ENCODE peak calls at places on chromosomes 13 and 19, in ten cellular contexts. One of them, this sample, is unnamed.

GRCh38 chr13:39317284-39317683 is 279.0 kb downstream of the NHLRC3 start:
- DNase-seq in activated CD8-positive, alpha-beta T cell treated with anti-CD3 and anti-CD28 coated beads for 36 hours: no peak
- DNase-seq in esophagus squamous epithelium: no peak
- DNase-seq in lung: no peak
- DNase-seq in IMR-90: peak; percentile 62
- DNase-seq in ovary: no peak
- DNase-seq in mesothelial cell of epicardium: no peak
- DNase-seq in AG10803: peak; percentile 31
- DNase-seq in AG09319: no peak
- DNase-seq in astrocyte of the spinal cord: peak; percentile 59
- DNase-seq in this sample: peak; percentile 71

GRCh38 chr13:80924596-80924995 is 583.7 kb upstream of the SPRY2 start:
- DNase-seq in activated CD8-positive, alpha-beta T cell treated with anti-CD3 and anti-CD28 coated beads for 36 hours: no peak
- DNase-seq in esophagus squamous epithelium: no peak
- DNase-seq in lung: no peak
- DNase-seq in IMR-90: no peak
- DNase-seq in ovary: no peak
- DNase-seq in mesothelial cell of epicardium: no peak
- DNase-seq in AG10803: no peak
- DNase-seq in AG09319: no peak
- DNase-seq in astrocyte of the spinal cord: peak; percentile 20
- DNase-seq in this sample: peak; percentile 75

GRCh38 chr13:20191902-20192469 is 752 bp downstream of the GJB2 start:
- DNase-seq in activated CD8-positive, alpha-beta T cell treated with anti-CD3 and anti-CD28 coated beads for 36 hours: peak; percentile 38
- DNase-seq in esophagus squamous epithelium: no peak
- DNase-seq in lung: no peak
- DNase-seq in IMR-90: no peak
- DNase-seq in ovary: no peak
- DNase-seq in mesothelial cell of epicardium: no peak
- DNase-seq in AG10803: no peak
- DNase-seq in AG09319: no peak
- DNase-seq in astrocyte of the spinal cord: peak; percentile 11
- DNase-seq in this sample: peak; percentile 10

GRCh38 chr13:35789335-35790166 is 313.1 kb upstream of the MAB21L1 start:
- DNase-seq in activated CD8-positive, alpha-beta T cell treated with anti-CD3 and anti-CD28 coated beads for 36 hours: no peak
- DNase-seq in esophagus squamous epithelium: no peak
- DNase-seq in lung: no peak
- DNase-seq in IMR-90: peak; percentile 61
- DNase-seq in ovary: no peak
- DNase-seq in mesothelial cell of epicardium: no peak
- DNase-seq in AG10803: peak; percentile 70
- DNase-seq in AG09319: peak; percentile 43
- DNase-seq in astrocyte of the spinal cord: peak; percentile 64
- DNase-seq in this sample: peak; percentile 65

GRCh38 chr13:113187905-113188595 is 20.4 kb downstream of the PCID2 start:
- DNase-seq in activated CD8-positive, alpha-beta T cell treated with anti-CD3 and anti-CD28 coated beads for 36 hours: no peak
- DNase-seq in esophagus squamous epithelium: no peak
- DNase-seq in lung: no peak
- DNase-seq in IMR-90: peak; percentile 33
- DNase-seq in ovary: no peak
- DNase-seq in mesothelial cell of epicardium: no peak
- DNase-seq in AG10803: no peak
- DNase-seq in AG09319: no peak
- DNase-seq in astrocyte of the spinal cord: peak; percentile 88
- DNase-seq in this sample: no peak

GRCh38 chr19:5104871-5105351 is 136.0 kb downstream of the KDM4B start:
- DNase-seq in activated CD8-positive, alpha-beta T cell treated with anti-CD3 and anti-CD28 coated beads for 36 hours: no peak
- DNase-seq in esophagus squamous epithelium: no peak
- DNase-seq in lung: no peak
- DNase-seq in IMR-90: no peak
- DNase-seq in ovary: no peak
- DNase-seq in mesothelial cell of epicardium: no peak
- DNase-seq in AG10803: no peak
- DNase-seq in AG09319: no peak
- DNase-seq in astrocyte of the spinal cord: no peak
- DNase-seq in this sample: no peak

GRCh38 chr13:26968431-26969335 is 202.9 kb downstream of the USP12 start:
- DNase-seq in activated CD8-positive, alpha-beta T cell treated with anti-CD3 and anti-CD28 coated beads for 36 hours: no peak
- DNase-seq in esophagus squamous epithelium: no peak
- DNase-seq in lung: no peak
- DNase-seq in IMR-90: peak; percentile 23
- DNase-seq in ovary: no peak
- DNase-seq in mesothelial cell of epicardium: no peak
- DNase-seq in AG10803: no peak
- DNase-seq in AG09319: no peak
- DNase-seq in astrocyte of the spinal cord: no peak
- DNase-seq in this sample: peak; percentile 28

GRCh38 chr19:46489445-46490272 is 6.0 kb downstream of the PNMA8B start:
- DNase-seq in activated CD8-positive, alpha-beta T cell treated with anti-CD3 and anti-CD28 coated beads for 36 hours: no peak
- DNase-seq in esophagus squamous epithelium: no peak
- DNase-seq in lung: no peak
- DNase-seq in IMR-90: peak; percentile 62
- DNase-seq in ovary: peak; percentile 77
- DNase-seq in mesothelial cell of epicardium: peak; percentile 25
- DNase-seq in AG10803: peak; percentile 68
- DNase-seq in AG09319: no peak
- DNase-seq in astrocyte of the spinal cord: peak; percentile 51
- DNase-seq in this sample: peak; percentile 80

GRCh38 chr13:74025369-74025768 is 108.8 kb downstream of the KLF12 start:
- DNase-seq in activated CD8-positive, alpha-beta T cell treated with anti-CD3 and anti-CD28 coated beads for 36 hours: no peak
- DNase-seq in esophagus squamous epithelium: no peak
- DNase-seq in lung: no peak
- DNase-seq in IMR-90: no peak
- DNase-seq in ovary: no peak
- DNase-seq in mesothelial cell of epicardium: no peak
- DNase-seq in AG10803: no peak
- DNase-seq in AG09319: no peak
- DNase-seq in astrocyte of the spinal cord: no peak
- DNase-seq in this sample: no peak

GRCh38 chr13:24263652-24264051 is 45.7 kb upstream of the C1QTNF9 start:
- DNase-seq in activated CD8-positive, alpha-beta T cell treated with anti-CD3 and anti-CD28 coated beads for 36 hours: no peak
- DNase-seq in esophagus squamous epithelium: no peak
- DNase-seq in lung: no peak
- DNase-seq in IMR-90: peak; percentile 88
- DNase-seq in ovary: no peak
- DNase-seq in mesothelial cell of epicardium: no peak
- DNase-seq in AG10803: peak; percentile 40
- DNase-seq in AG09319: no peak
- DNase-seq in astrocyte of the spinal cord: peak; percentile 39
- DNase-seq in this sample: peak; percentile 45

GRCh38 chr19:2586196-2586595 is 110.3 kb downstream of the GADD45B start:
- DNase-seq in activated CD8-positive, alpha-beta T cell treated with anti-CD3 and anti-CD28 coated beads for 36 hours: no peak
- DNase-seq in esophagus squamous epithelium: no peak
- DNase-seq in lung: no peak
- DNase-seq in IMR-90: no peak
- DNase-seq in ovary: peak; percentile 27
- DNase-seq in mesothelial cell of epicardium: no peak
- DNase-seq in AG10803: no peak
- DNase-seq in AG09319: no peak
- DNase-seq in astrocyte of the spinal cord: no peak
- DNase-seq in this sample: no peak

GRCh38 chr19:47070756-47071155 is 22.3 kb upstream of the TMEM160 start:
- DNase-seq in activated CD8-positive, alpha-beta T cell treated with anti-CD3 and anti-CD28 coated beads for 36 hours: no peak
- DNase-seq in esophagus squamous epithelium: no peak
- DNase-seq in lung: no peak
- DNase-seq in IMR-90: no peak
- DNase-seq in ovary: no peak
- DNase-seq in mesothelial cell of epicardium: no peak
- DNase-seq in AG10803: no peak
- DNase-seq in AG09319: no peak
- DNase-seq in astrocyte of the spinal cord: no peak
- DNase-seq in this sample: no peak

GRCh38 chr13:65917731-65918130 is 1312.4 kb downstream of the PCDH9 start:
- DNase-seq in activated CD8-positive, alpha-beta T cell treated with anti-CD3 and anti-CD28 coated beads for 36 hours: no peak
- DNase-seq in esophagus squamous epithelium: no peak
- DNase-seq in lung: no peak
- DNase-seq in IMR-90: no peak
- DNase-seq in ovary: no peak
- DNase-seq in mesothelial cell of epicardium: no peak
- DNase-seq in AG10803: peak; percentile 59
- DNase-seq in AG09319: no peak
- DNase-seq in astrocyte of the spinal cord: peak; percentile 9
- DNase-seq in this sample: no peak

GRCh38 chr19:39310558-39311311 is 9.9 kb downstream of the LRFN1 start:
- DNase-seq in activated CD8-positive, alpha-beta T cell treated with anti-CD3 and anti-CD28 coated beads for 36 hours: no peak
- DNase-seq in esophagus squamous epithelium: no peak
- DNase-seq in lung: no peak
- DNase-seq in IMR-90: no peak
- DNase-seq in ovary: no peak
- DNase-seq in mesothelial cell of epicardium: no peak
- DNase-seq in AG10803: no peak
- DNase-seq in AG09319: no peak
- DNase-seq in astrocyte of the spinal cord: no peak
- DNase-seq in this sample: no peak

GRCh38 chr19:38076337-38076736 is 147.7 kb downstream of the DPF1 start:
- DNase-seq in activated CD8-positive, alpha-beta T cell treated with anti-CD3 and anti-CD28 coated beads for 36 hours: no peak
- DNase-seq in esophagus squamous epithelium: no peak
- DNase-seq in lung: no peak
- DNase-seq in IMR-90: no peak
- DNase-seq in ovary: no peak
- DNase-seq in mesothelial cell of epicardium: no peak
- DNase-seq in AG10803: no peak
- DNase-seq in AG09319: no peak
- DNase-seq in astrocyte of the spinal cord: no peak
- DNase-seq in this sample: no peak

GRCh38 chr13:111201304-111201940 is 86.3 kb downstream of the ARHGEF7 start:
- DNase-seq in activated CD8-positive, alpha-beta T cell treated with anti-CD3 and anti-CD28 coated beads for 36 hours: no peak
- DNase-seq in esophagus squamous epithelium: no peak
- DNase-seq in lung: no peak
- DNase-seq in IMR-90: no peak
- DNase-seq in ovary: no peak
- DNase-seq in mesothelial cell of epicardium: no peak
- DNase-seq in AG10803: no peak
- DNase-seq in AG09319: no peak
- DNase-seq in astrocyte of the spinal cord: no peak
- DNase-seq in this sample: no peak

GRCh38 chr13:37475966-37476365 is 122.6 kb downstream of the POSTN start:
- DNase-seq in activated CD8-positive, alpha-beta T cell treated with anti-CD3 and anti-CD28 coated beads for 36 hours: no peak
- DNase-seq in esophagus squamous epithelium: no peak
- DNase-seq in lung: no peak
- DNase-seq in IMR-90: peak; percentile 87
- DNase-seq in ovary: no peak
- DNase-seq in mesothelial cell of epicardium: no peak
- DNase-seq in AG10803: peak; percentile 47
- DNase-seq in AG09319: no peak
- DNase-seq in astrocyte of the spinal cord: no peak
- DNase-seq in this sample: peak; percentile 34

GRCh38 chr13:37475151-37475550 is 123.4 kb downstream of the POSTN start:
- DNase-seq in activated CD8-positive, alpha-beta T cell treated with anti-CD3 and anti-CD28 coated beads for 36 hours: no peak
- DNase-seq in esophagus squamous epithelium: no peak
- DNase-seq in lung: no peak
- DNase-seq in IMR-90: peak; percentile 50
- DNase-seq in ovary: no peak
- DNase-seq in mesothelial cell of epicardium: no peak
- DNase-seq in AG10803: no peak
- DNase-seq in AG09319: no peak
- DNase-seq in astrocyte of the spinal cord: no peak
- DNase-seq in this sample: no peak

GRCh38 chr13:37476874-37477273 is 121.7 kb downstream of the POSTN start:
- DNase-seq in activated CD8-positive, alpha-beta T cell treated with anti-CD3 and anti-CD28 coated beads for 36 hours: no peak
- DNase-seq in esophagus squamous epithelium: no peak
- DNase-seq in lung: no peak
- DNase-seq in IMR-90: peak; percentile 83
- DNase-seq in ovary: no peak
- DNase-seq in mesothelial cell of epicardium: no peak
- DNase-seq in AG10803: peak; percentile 49
- DNase-seq in AG09319: no peak
- DNase-seq in astrocyte of the spinal cord: no peak
- DNase-seq in this sample: peak; percentile 37

GRCh38 chr13:37473035-37473434 is 125.5 kb downstream of the POSTN start:
- DNase-seq in activated CD8-positive, alpha-beta T cell treated with anti-CD3 and anti-CD28 coated beads for 36 hours: peak; percentile 1
- DNase-seq in esophagus squamous epithelium: no peak
- DNase-seq in lung: no peak
- DNase-seq in IMR-90: no peak
- DNase-seq in ovary: no peak
- DNase-seq in mesothelial cell of epicardium: no peak
- DNase-seq in AG10803: no peak
- DNase-seq in AG09319: no peak
- DNase-seq in astrocyte of the spinal cord: no peak
- DNase-seq in this sample: no peak
- TF ChIP-seq CTCF in activated CD8-positive, alpha-beta T cell treated with anti-CD3 and anti-CD28 coated beads for 36 hours: peak; percentile 30
- TF ChIP-seq CTCF in esophagus squamous epithelium: no peak
- TF ChIP-seq CTCF in lung: no peak
- TF ChIP-seq CTCF in IMR-90: no peak
- TF ChIP-seq CTCF in ovary: no peak
- TF ChIP-seq CTCF in mesothelial cell of epicardium: no peak
- TF ChIP-seq CTCF in AG10803: no peak
- TF ChIP-seq CTCF in AG09319: no peak
- TF ChIP-seq CTCF in astrocyte of the spinal cord: no peak
- TF ChIP-seq CTCF in this sample: no peak

DNA sequence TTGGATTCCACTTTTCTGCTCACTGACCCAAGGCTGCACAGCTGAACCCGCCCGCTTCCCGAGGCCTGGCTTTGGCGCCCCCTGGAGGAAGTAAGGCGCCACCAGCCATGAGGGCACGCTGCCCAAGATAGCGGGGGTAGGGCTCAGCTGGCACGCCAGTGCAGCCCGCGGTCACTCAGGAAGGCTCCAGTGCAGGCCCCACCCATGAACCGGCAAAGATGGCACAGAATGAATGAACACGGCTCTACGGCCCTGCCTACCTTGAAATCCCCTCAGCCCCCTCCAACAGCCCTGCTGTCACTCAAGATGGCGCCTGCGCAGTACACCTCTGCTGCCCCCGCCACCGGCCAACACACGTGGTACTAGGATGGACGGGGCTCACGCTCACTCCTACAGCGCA is 3.0 kb downstream of the PEG3 start:
- DNase-seq in activated CD8-positive, alpha-beta T cell treated with anti-CD3 and anti-CD28 coated beads for 36 hours: peak; percentile 22
- DNase-seq in esophagus squamous epithelium: no peak
- DNase-seq in lung: peak; percentile 72
- DNase-seq in IMR-90: no peak
- DNase-seq in ovary: peak; percentile 83
- DNase-seq in mesothelial cell of epicardium: no peak
- DNase-seq in AG10803: no peak
- DNase-seq in AG09319: no peak
- DNase-seq in astrocyte of the spinal cord: peak; percentile 0
- DNase-seq in this sample: no peak
- TF ChIP-seq CTCF in activated CD8-positive, alpha-beta T cell treated with anti-CD3 and anti-CD28 coated beads for 36 hours: no peak
- TF ChIP-seq CTCF in esophagus squamous epithelium: no peak
- TF ChIP-seq CTCF in lung: no peak
- TF ChIP-seq CTCF in IMR-90: no peak
- TF ChIP-seq CTCF in ovary: no peak
- TF ChIP-seq CTCF in mesothelial cell of epicardium: no peak
- TF ChIP-seq CTCF in AG10803: no peak
- TF ChIP-seq CTCF in AG09319: no peak
- TF ChIP-seq CTCF in astrocyte of the spinal cord: peak; percentile 12
- TF ChIP-seq CTCF in this sample: no peak

GRCh38 chr19:11355160-11356073 is at the start of gene PLPPR2:
- DNase-seq in activated CD8-positive, alpha-beta T cell treated with anti-CD3 and anti-CD28 coated beads for 36 hours: peak; percentile 92
- DNase-seq in esophagus squamous epithelium: peak; percentile 52
- DNase-seq in lung: peak; percentile 94
- DNase-seq in IMR-90: peak; percentile 81
- DNase-seq in ovary: peak; percentile 98
- DNase-seq in mesothelial cell of epicardium: peak; percentile 83
- DNase-seq in AG10803: peak; percentile 85
- DNase-seq in AG09319: peak; percentile 63
- DNase-seq in astrocyte of the spinal cord: peak; percentile 91
- DNase-seq in this sample: peak; percentile 79
- TF ChIP-seq CTCF in activated CD8-positive, alpha-beta T cell treated with anti-CD3 and anti-CD28 coated beads for 36 hours: no peak
- TF ChIP-seq CTCF in esophagus squamous epithelium: no peak
- TF ChIP-seq CTCF in lung: no peak
- TF ChIP-seq CTCF in IMR-90: no peak
- TF ChIP-seq CTCF in ovary: no peak
- TF ChIP-seq CTCF in mesothelial cell of epicardium: no peak
- TF ChIP-seq CTCF in AG10803: no peak
- TF ChIP-seq CTCF in AG09319: no peak
- TF ChIP-seq CTCF in astrocyte of the spinal cord: no peak
- TF ChIP-seq CTCF in this sample: no peak

GRCh38 chr19:16070366-16070990 is 5.8 kb upstream of the TPM4 start:
- DNase-seq in activated CD8-positive, alpha-beta T cell treated with anti-CD3 and anti-CD28 coated beads for 36 hours: peak; percentile 96
- DNase-seq in esophagus squamous epithelium: peak; percentile 79
- DNase-seq in lung: peak; percentile 88
- DNase-seq in IMR-90: no peak
- DNase-seq in ovary: no peak
- DNase-seq in mesothelial cell of epicardium: no peak
- DNase-seq in AG10803: no peak
- DNase-seq in AG09319: no peak
- DNase-seq in astrocyte of the spinal cord: no peak
- DNase-seq in this sample: no peak
- TF ChIP-seq CTCF in activated CD8-positive, alpha-beta T cell treated with anti-CD3 and anti-CD28 coated beads for 36 hours: no peak
- TF ChIP-seq CTCF in esophagus squamous epithelium: peak; percentile 12
- TF ChIP-seq CTCF in lung: no peak
- TF ChIP-seq CTCF in IMR-90: no peak
- TF ChIP-seq CTCF in ovary: no peak
- TF ChIP-seq CTCF in mesothelial cell of epicardium: no peak
- TF ChIP-seq CTCF in AG10803: no peak
- TF ChIP-seq CTCF in AG09319: no peak
- TF ChIP-seq CTCF in astrocyte of the spinal cord: no peak
- TF ChIP-seq CTCF in this sample: no peak

This sample was measured in fibroblast of the aortic adventitia.